ENCODE peak calls at places on chromosome 15, in six cellular contexts. V is A549, Q is K562, R is HepG2, P is upper lobe of left lung, U is GM12878. K is an unnamed sample.

GRCh38 chr15:47358876-47359275 is 358.4 kb upstream of the SEMA6D start:
- ATAC-seq in V (no peak), Q (no peak), R (no peak), P (no peak), U (no peak), K (no peak)

GRCh38 chr15:55824857-55825613 is 82.1 kb upstream of the PRTG start:
- ATAC-seq in V (no peak), Q (no peak), R (no peak), P (no peak), U (no peak), K (no peak)

GRCh38 chr15:67914537-67915373 is 74.9 kb upstream of the RNU6-1 start:
- ATAC-seq in V (peak; percentile 81), Q (peak; percentile 94), R (peak; percentile 73), P (peak; percentile 87), U (no peak), K (peak; percentile 74)

GRCh38 chr15:52020253-52021085 is 1.4 kb downstream of the MAPK6 start:
- ATAC-seq in V (no peak), Q (peak; percentile 15), R (no peak), P (no peak), U (peak; percentile 22), K (no peak)

GRCh38 chr15:80550219-80550909 is 144.7 kb upstream of the ABHD17C start:
- ATAC-seq in V (peak; percentile 63), Q (no peak), R (no peak), P (peak; percentile 65), U (peak; percentile 78), K (no peak)

GRCh38 chr15:65086680-65087111 is 10.2 kb downstream of the KBTBD13 start:
- ATAC-seq in V (peak; percentile 35), Q (peak; percentile 43), R (peak; percentile 36), P (no peak), U (peak; percentile 64), K (no peak)

GRCh38 chr15:64344651-64345262 is 11.2 kb downstream of the CSNK1G1 start:
- ATAC-seq in V (no peak), Q (no peak), R (no peak), P (no peak), U (no peak), K (no peak)

GRCh38 chr15:82014989-82015388 is 30.8 kb downstream of the MEX3B start:
- ATAC-seq in V (peak; percentile 53), Q (no peak), R (no peak), P (no peak), U (no peak), K (no peak)

GRCh38 chr15:60582370-60583036 is 103.6 kb upstream of the ICE2 start:
- ATAC-seq in V (no peak), Q (no peak), R (no peak), P (no peak), U (peak; percentile 73), K (no peak)

GRCh38 chr15:58221591-58222241 is 83.5 kb downstream of the AQP9 start:
- ATAC-seq in V (peak; percentile 93), Q (peak; percentile 98), R (peak; percentile 96), P (peak; percentile 72), U (peak; percentile 86), K (no peak)

GRCh38 chr15:35674873-35675781 is 129.2 kb upstream of the DPH6 start:
- ATAC-seq in V (no peak), Q (peak; percentile 59), R (no peak), P (no peak), U (no peak), K (peak; percentile 40)

GRCh38 chr15:31845791-31846190 is 184.5 kb upstream of the CHRNA7 start:
- ATAC-seq in V (no peak), Q (no peak), R (no peak), P (no peak), U (no peak), K (no peak)

GRCh38 chr15:73190189-73190601 is 137.9 kb downstream of the NEO1 start:
- ATAC-seq in V (no peak), Q (no peak), R (no peak), P (no peak), U (no peak), K (no peak)

GRCh38 chr15:100945006-100945405 is 25.8 kb downstream of the LRRK1 start:
- ATAC-seq in V (no peak), Q (no peak), R (no peak), P (no peak), U (no peak), K (no peak)

GRCh38 chr15:77067691-77068367 is 3.1 kb downstream of the TSPAN3 start:
- ATAC-seq in V (no peak), Q (no peak), R (no peak), P (no peak), U (peak; percentile 33), K (no peak)
- H3K4me1 ChIP-seq in V (peaks cover 66% of the 10 kb centered on the region), Q (peaks cover 16% of the 10 kb centered on the region), R (peaks cover 63% of the 10 kb centered on the region), P (peaks cover 70% of the 10 kb centered on the region), U (peaks cover 28% of the 10 kb centered on the region), K (peaks cover 5% of the 10 kb centered on the region)

GRCh38 chr15:45402162-45402954 is 24.0 kb upstream of the GATM start:
- ATAC-seq in V (peak; percentile 91), Q (peak; percentile 94), R (peak; percentile 94), P (peak; percentile 99), U (peak; percentile 92), K (peak; percentile 97)
- TF ChIP-seq EP300 in V (no peak), Q (peak; percentile 14), R (no peak), P (no peak), U (no peak), K (no peak)

GRCh38 chr15:70703066-70703465 is 60.3 kb downstream of the UACA start:
- ATAC-seq in V (no peak), Q (no peak), R (no peak), P (no peak), U (no peak), K (no peak)
- H3K4me1 ChIP-seq in V (peaks cover 61% of the 10 kb centered on the region), Q (no peaks in the 10 kb centered on the region), R (peaks cover 16% of the 10 kb centered on the region), P (peaks cover 14% of the 10 kb centered on the region), U (no peaks in the 10 kb centered on the region), K (peaks cover 23% of the 10 kb centered on the region)

GRCh38 chr15:70492240-70493177 is 270.8 kb downstream of the UACA start:
- ATAC-seq in V (peak; percentile 26), Q (peak; percentile 48), R (no peak), P (peak; percentile 76), U (peak; percentile 81), K (peak; percentile 44)
- TF ChIP-seq EP300 in V (peak; percentile 69), Q (no peak), R (no peak), P (no peak), U (peak; percentile 64), K (no peak)

DNA sequence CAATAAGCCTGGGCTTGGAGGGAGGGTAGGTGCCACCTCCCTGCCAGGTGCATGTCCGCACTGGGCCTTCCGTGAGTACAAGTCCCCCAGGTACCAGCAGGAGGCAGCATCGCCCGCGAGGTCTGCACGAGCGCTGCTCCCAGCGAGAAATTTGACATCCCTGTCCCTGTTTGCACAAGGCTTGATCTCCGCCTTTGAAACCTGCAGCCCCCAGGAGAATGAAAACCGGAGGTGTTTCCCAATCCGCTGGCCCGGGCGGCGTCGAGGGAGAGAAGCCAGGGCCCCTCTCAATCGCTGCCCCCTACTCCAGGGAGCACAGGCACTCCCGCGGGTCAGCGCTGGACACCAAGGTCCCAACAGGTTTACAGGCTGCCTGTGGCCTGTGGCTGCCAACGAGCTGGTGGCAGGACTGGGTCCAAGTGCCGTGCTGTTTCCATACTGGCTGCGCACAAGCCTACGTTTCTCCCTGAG is 961 bp downstream of the HAPLN3 start:
- ATAC-seq in V (peak; percentile 65), Q (peak; percentile 71), R (peak; percentile 75), P (peak; percentile 13), U (peak; percentile 75), K (peak; percentile 26)
- H3K4me1 ChIP-seq in V (peaks cover 19% of the 10 kb centered on the region), Q (peaks cover 42% of the 10 kb centered on the region), R (peaks cover 36% of the 10 kb centered on the region), P (peaks cover 38% of the 10 kb centered on the region), U (peaks cover 3% of the 10 kb centered on the region), K (peaks cover 49% of the 10 kb centered on the region)

GRCh38 chr15:69805248-69805953 is 292.3 kb downstream of the TLE3 start:
- ATAC-seq in V (no peak), Q (no peak), R (no peak), P (no peak), U (no peak), K (no peak)

GRCh38 chr15:69802432-69802831 is 295.3 kb downstream of the TLE3 start:
- ATAC-seq in V (no peak), Q (no peak), R (no peak), P (no peak), U (no peak), K (no peak)

GRCh38 chr15:69807752-69808151 is 290.0 kb downstream of the TLE3 start:
- ATAC-seq in V (no peak), Q (no peak), R (no peak), P (no peak), U (no peak), K (no peak)

GRCh38 chr15:69806287-69806915 is 291.3 kb downstream of the TLE3 start:
- ATAC-seq in V (no peak), Q (no peak), R (no peak), P (no peak), U (no peak), K (no peak)

GRCh38 chr15:69804786-69805185 is 292.9 kb downstream of the TLE3 start:
- ATAC-seq in V (no peak), Q (no peak), R (no peak), P (peak; percentile 63), U (no peak), K (no peak)
- TF ChIP-seq EP300 in V (no peak), Q (no peak), R (no peak), P (no peak), U (no peak), K (no peak)

K was measured in gastroesophageal sphincter.